ENCODE peak calls at places on chromosomes 2 and 18, in five cellular contexts. I, X, H, Q and A are unnamed samples.

GRCh38 chr2:70002241-70002896 is 40.9 kb upstream of the ASPRV1 start:
- DNase-seq in X (peak; percentile 9), Q (no peak), H (no peak), I (no peak), A (no peak)

GRCh38 chr18:78722959-78723706 is 256.5 kb upstream of the SALL3 start:
- DNase-seq in Q (no peak), X (no peak), I (no peak), H (no peak), A (no peak)

GRCh38 chr2:227890495-227891079 is 19.2 kb downstream of the DAW1 start:
- DNase-seq in Q (no peak), X (no peak), H (peak; percentile 30), I (no peak), A (no peak)

GRCh38 chr2:40421643-40422297 is 30.1 kb downstream of the SLC8A1 start:
- DNase-seq in X (no peak), Q (no peak), H (no peak), I (no peak), A (no peak)

GRCh38 chr2:40734797-40735196 is 282.9 kb upstream of the SLC8A1 start:
- DNase-seq in X (no peak), I (no peak), H (peak; percentile 79), Q (no peak), A (no peak)

GRCh38 chr2:20067992-20068727 is 16.7 kb upstream of the LAPTM4A start:
- DNase-seq in X (no peak), Q (no peak), H (peak; percentile 97), I (no peak), A (no peak)

GRCh38 chr2:18558458-18558857 is 2.0 kb downstream of the RDH14 start:
- DNase-seq in I (no peak), H (no peak), Q (no peak), X (no peak), A (no peak)

GRCh38 chr2:207284556-207285450 is 119.1 kb upstream of the KLF7 start:
- DNase-seq in H (no peak), Q (no peak), X (no peak), I (no peak), A (no peak)

GRCh38 chr2:41207578-41207977 is 755.7 kb upstream of the SLC8A1 start:
- DNase-seq in H (no peak), I (no peak), X (no peak), Q (no peak), A (no peak)

GRCh38 chr2:182228741-182229140 is 198.1 kb downstream of the PDE1A start:
- DNase-seq in I (no peak), Q (no peak), X (no peak), H (peak; percentile 70), A (no peak)

GRCh38 chr2:216405588-216405987 is 6.7 kb upstream of the SMARCAL1 start:
- DNase-seq in I (no peak), H (no peak), Q (no peak), X (no peak), A (no peak)

GRCh38 chr2:75792146-75792545 is 81.4 kb upstream of the GCFC2 start:
- DNase-seq in X (no peak), H (no peak), Q (no peak), I (no peak), A (no peak)

GRCh38 chr2:98157557-98157956 is 70.6 kb downstream of the VWA3B start:
- DNase-seq in Q (no peak), I (no peak), X (no peak), H (no peak), A (no peak)
- TF ChIP-seq CTCF in Q (no peak), I (no peak), X (peak; percentile 54), H (no peak), A (no peak)

DNA sequence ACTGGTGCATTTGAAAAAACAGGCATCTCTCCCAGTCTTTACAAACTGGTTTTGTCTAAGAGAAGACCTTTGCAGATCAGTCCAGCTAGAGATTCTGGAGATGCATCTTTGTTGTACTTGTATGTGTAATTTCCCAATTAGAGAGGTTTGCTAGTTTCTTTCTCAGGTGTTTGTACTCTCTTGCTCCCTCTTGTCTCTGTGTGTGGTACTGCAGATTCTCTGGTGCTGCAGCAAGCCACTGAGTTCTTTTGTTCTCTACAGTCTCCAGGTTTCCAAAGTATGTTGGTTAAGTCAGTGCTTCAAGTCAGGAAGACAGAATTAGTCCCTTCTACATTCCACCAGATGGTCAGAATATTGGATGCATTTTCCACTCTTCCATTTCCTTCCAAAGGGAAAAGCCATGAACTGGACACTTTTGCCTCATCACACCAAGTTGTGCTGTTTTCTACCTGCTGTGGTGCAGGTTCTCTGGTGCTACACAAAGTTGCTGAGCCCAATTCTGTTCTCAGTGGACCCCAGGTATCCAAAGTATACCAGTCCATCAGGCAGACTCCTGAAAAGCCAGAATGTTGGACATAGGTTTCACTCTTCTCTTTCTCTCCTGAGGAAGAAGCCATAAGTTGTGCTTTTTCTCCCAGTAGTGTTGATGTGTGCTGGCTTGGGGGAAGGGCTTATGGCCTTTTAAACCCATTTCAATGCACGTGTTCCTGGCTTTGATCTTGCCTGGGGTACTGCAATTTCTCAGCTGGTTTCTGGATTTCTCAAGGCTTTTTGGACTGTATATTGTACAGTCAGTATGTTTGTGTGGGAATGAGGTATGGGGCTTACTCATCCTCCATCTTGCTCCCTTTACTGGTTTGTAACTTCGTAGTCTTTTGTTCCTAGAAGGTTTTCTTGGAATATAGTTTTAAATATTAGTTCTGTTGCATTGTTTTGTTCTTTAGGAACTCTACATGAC is 29.8 kb downstream of the EPC2 start:
- DNase-seq in Q (peak; percentile 31), H (peak; percentile 37), X (peak; percentile 41), I (no peak), A (no peak)
- TF ChIP-seq CTCF in Q (peak; percentile 45), H (peak; percentile 59), X (peak; percentile 67), I (peak; percentile 43), A (peak; percentile 49)

GRCh38 chr2:180359522-180360282 is 352.6 kb upstream of the CWC22 start:
- DNase-seq in X (no peak), H (no peak), Q (peak; percentile 21), I (no peak), A (no peak)
- TF ChIP-seq CTCF in X (no peak), H (no peak), Q (no peak), I (no peak), A (no peak)

DNA sequence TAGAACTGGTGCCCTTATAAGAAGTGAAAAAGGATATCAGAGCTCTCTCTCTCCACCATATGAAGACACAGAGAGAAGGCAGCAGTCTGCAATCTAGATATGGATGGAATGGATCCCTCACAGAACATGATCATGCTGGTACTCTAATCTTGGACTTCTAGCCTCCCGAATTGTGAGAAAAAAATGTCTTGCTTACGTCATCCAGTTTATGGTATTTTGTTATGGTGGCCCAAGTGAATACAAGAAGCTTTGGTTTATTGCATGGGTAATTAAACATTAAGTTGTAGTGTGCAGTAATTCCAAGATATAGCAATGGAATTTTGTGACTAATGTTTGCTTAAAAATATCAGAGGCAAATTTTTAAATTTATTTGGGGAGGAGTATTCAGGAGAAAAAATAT is 1667.4 kb upstream of the SLC39A10 start:
- DNase-seq in H (no peak), X (no peak), I (no peak), Q (no peak), A (no peak)
- TF ChIP-seq CTCF in H (no peak), X (no peak), I (no peak), Q (no peak), A (no peak)

GRCh38 chr2:175009917-175010621 is 4.9 kb upstream of the CHN1 start:
- DNase-seq in H (no peak), I (no peak), X (no peak), Q (no peak), A (no peak)
- TF ChIP-seq CTCF in H (peak; percentile 5), I (no peak), X (no peak), Q (no peak), A (no peak)